ENCODE peak calls at places on chromosomes 1 and 21, in six cellular contexts. E is heart left ventricle, H is IMR-90, Z is fibroblast of lung, A is right lobe of liver, S is OCI-LY7. L is an unnamed sample.
A peak's percentile ranks its signal among the peaks of the same experiment; 100 is the strongest.

GRCh38 chr1:198498881-198499280 is 41.6 kb downstream of the ATP6V1G3 start:
- DNase-seq in E (no peak), H (peak; percentile 14), S (no peak), A (no peak), Z (peak; percentile 73), L (peak; percentile 35)

GRCh38 chr1:230147253-230148193 is 80.5 kb downstream of the GALNT2 start:
- DNase-seq in Z (no peak), A (no peak), H (no peak), S (no peak), E (no peak), L (peak; percentile 54)

GRCh38 chr21:42593007-42593814 is 60.2 kb upstream of the PDE9A start:
- DNase-seq in Z (peak; percentile 27), S (peak; percentile 80), H (peak; percentile 26), A (peak; percentile 88), E (peak; percentile 83), L (peak; percentile 64)

GRCh38 chr1:11929849-11930248 is 3.6 kb upstream of the KIAA2013 start:
- DNase-seq in E (peak; percentile 74), A (peak; percentile 89), Z (no peak), H (peak; percentile 71), S (peak; percentile 76), L (peak; percentile 56)

GRCh38 chr1:39787468-39787867 is 1.2 kb downstream of the BMP8B start:
- DNase-seq in S (no peak), Z (no peak), A (peak; percentile 41), E (no peak), H (no peak), L (no peak)

GRCh38 chr1:161068306-161069200 is 1.1 kb downstream of the ARHGAP30 start:
- DNase-seq in S (peak; percentile 84), E (peak; percentile 77), Z (no peak), H (no peak), A (peak; percentile 60), L (no peak)

GRCh38 chr1:200372095-200372884 is 37.5 kb downstream of the ZNF281 start:
- DNase-seq in S (no peak), A (no peak), E (no peak), H (peak; percentile 88), Z (peak; percentile 90), L (peak; percentile 67)

GRCh38 chr1:67978988-67979516 is 71.4 kb downstream of the DIRAS3 start:
- DNase-seq in H (peak; percentile 88), S (no peak), E (no peak), Z (peak; percentile 100), A (no peak), L (peak; percentile 41)

GRCh38 chr1:7247683-7248401 is 462.6 kb downstream of the CAMTA1 start:
- DNase-seq in E (no peak), A (no peak), Z (no peak), H (no peak), S (no peak), L (no peak)

GRCh38 chr1:116738673-116739370 is 15.4 kb upstream of the CD2 start:
- DNase-seq in E (no peak), A (no peak), H (no peak), S (peak; percentile 23), Z (no peak), L (no peak)

GRCh38 chr1:116710326-116711060 is 43.0 kb upstream of the IGSF3 start:
- DNase-seq in H (no peak), S (no peak), A (no peak), E (no peak), Z (no peak), L (peak; percentile 8)

GRCh38 chr1:193312432-193312831 is 126.0 kb upstream of the B3GALT2 start:
- DNase-seq in E (no peak), S (no peak), Z (no peak), H (no peak), A (no peak), L (no peak)

GRCh38 chr1:11355594-11356467 is 82.8 kb downstream of the UBIAD1 start:
- DNase-seq in S (no peak), Z (no peak), H (no peak), E (no peak), A (no peak), L (no peak)

GRCh38 chr1:11735854-11736745 is at the start of gene AGTRAP:
- DNase-seq in S (peak; percentile 93), Z (peak; percentile 87), E (peak; percentile 98), H (peak; percentile 87), A (peak; percentile 97), L (peak; percentile 95)

GRCh38 chr1:193156117-193156825 is 30.1 kb downstream of the B3GALT2 start:
- DNase-seq in Z (no peak), A (no peak), E (no peak), H (no peak), S (no peak), L (no peak)

GRCh38 chr1:204359131-204359473 is 627 bp downstream of the PLEKHA6 start:
- DNase-seq in H (no peak), A (no peak), E (no peak), Z (no peak), S (no peak), L (no peak)

GRCh38 chr1:48415050-48415449 is 57.0 kb downstream of the SPATA6 start:
- DNase-seq in A (no peak), S (no peak), H (no peak), Z (no peak), E (no peak), L (no peak)

GRCh38 chr1:169513208-169513607 is 27.5 kb upstream of the SLC19A2 start:
- DNase-seq in Z (no peak), A (no peak), H (no peak), S (no peak), E (no peak), L (peak; percentile 48)

GRCh38 chr1:41713557-41714327 is 205.0 kb downstream of the HIVEP3 start:
- DNase-seq in E (no peak), A (no peak), Z (peak; percentile 92), S (no peak), H (peak; percentile 92), L (peak; percentile 72)

GRCh38 chr1:212743901-212744475 is 44.3 kb upstream of the BATF3 start:
- DNase-seq in E (no peak), A (no peak), S (no peak), Z (no peak), H (no peak), L (no peak)

GRCh38 chr1:84478876-84479868 is at the start of gene RPF1:
- DNase-seq in S (peak; percentile 88), E (peak; percentile 87), H (peak; percentile 79), Z (peak; percentile 81), A (peak; percentile 76), L (peak; percentile 78)

GRCh38 chr1:182794802-182795201 is 5.2 kb downstream of the NPL start:
- DNase-seq in E (no peak), Z (no peak), S (no peak), H (no peak), A (peak; percentile 49), L (no peak)

GRCh38 chr1:30747028-30748008 is 10.3 kb downstream of the LAPTM5 start:
- DNase-seq in Z (no peak), E (no peak), A (no peak), H (no peak), S (no peak), L (no peak)

DNA sequence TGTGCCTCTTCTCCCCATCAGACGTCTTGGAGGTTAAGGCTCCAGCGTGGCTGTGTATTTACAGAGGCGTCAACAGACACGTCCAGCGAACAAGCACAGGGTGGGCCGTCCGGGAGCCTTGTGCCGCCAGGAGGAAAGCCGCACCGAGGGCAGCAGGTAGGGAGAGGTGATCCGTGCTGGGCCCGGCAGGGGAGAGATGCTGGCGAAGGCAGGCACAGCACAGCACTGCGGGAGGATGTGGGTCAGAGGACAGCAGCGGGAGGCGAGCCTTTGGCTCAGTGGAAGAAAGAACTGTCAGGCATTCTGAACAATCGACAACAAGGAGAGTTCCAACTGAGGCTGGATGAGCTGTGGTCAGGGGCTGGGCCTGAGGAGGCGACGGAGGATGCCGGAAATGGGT is 144.1 kb upstream of the TNR start:
- DNase-seq in H (no peak), A (no peak), E (no peak), Z (no peak), S (no peak), L (no peak)
- H3K4me3 ChIP-seq in H (no peak overlapping the region), A (no peak overlapping the region), E (no peak overlapping the region), Z (no peak overlapping the region), S (no peak overlapping the region), L (peak overlapping the region; percentile 40)

GRCh38 chr1:24323281-24323680 is 4.1 kb downstream of the GRHL3 start:
- DNase-seq in E (no peak), S (no peak), A (no peak), H (no peak), Z (no peak), L (no peak)
- H3K4me3 ChIP-seq in E (no peak overlapping the region), S (no peak overlapping the region), A (no peak overlapping the region), H (no peak overlapping the region), Z (no peak overlapping the region), L (no peak overlapping the region)

GRCh38 chr1:43284065-43284464 is 1.3 kb downstream of the C1orf210 start:
- DNase-seq in E (no peak), H (no peak), A (no peak), S (no peak), Z (no peak), L (no peak)

GRCh38 chr1:43286115-43286514 is 734 bp upstream of the C1orf210 start:
- DNase-seq in H (no peak), E (no peak), Z (no peak), A (no peak), S (no peak), L (no peak)

GRCh38 chr1:43284711-43285110 is 670 bp downstream of the C1orf210 start:
- DNase-seq in A (no peak), E (no peak), S (no peak), Z (no peak), H (no peak), L (no peak)

GRCh38 chr1:43286533-43286932 is 1.2 kb upstream of the C1orf210 start:
- DNase-seq in Z (no peak), A (no peak), S (no peak), H (no peak), E (no peak), L (no peak)

DNA sequence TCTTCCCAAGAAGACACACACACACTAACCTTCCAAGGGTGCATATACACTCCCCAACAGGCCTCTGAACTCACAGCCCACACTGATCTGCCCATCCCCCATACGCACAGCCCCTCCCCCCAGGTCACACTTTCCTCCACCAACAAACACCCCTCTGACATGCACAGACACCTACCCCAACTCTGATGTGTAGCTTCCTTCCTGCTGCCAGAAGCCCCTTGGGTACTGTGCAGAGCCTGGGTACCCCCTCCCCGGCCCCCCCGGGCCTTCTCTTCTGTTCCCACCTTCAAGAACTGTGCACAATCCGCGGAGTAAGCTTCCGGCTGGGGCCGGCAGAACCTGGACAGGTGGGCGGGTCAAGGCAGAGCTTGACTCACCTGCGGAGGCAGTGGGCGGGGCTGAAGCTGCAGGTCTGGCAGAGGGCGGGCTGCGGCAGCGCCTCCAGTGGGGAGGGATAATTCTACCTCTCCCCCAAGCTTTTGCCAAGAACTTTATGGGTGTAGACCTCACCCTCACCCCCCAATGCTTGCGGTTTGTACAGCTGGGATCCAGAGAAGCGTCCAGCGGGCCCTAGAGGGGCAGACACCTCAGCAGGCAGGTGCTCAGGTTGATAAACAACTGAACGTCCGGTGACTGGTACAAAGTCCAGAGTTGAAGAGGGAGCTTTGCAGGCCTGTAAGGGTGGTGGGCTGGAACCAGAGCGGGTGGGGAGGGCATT is at the start of gene C1orf210:
- DNase-seq in A (peak; percentile 65), S (no peak), Z (no peak), E (no peak), H (no peak), L (no peak)
- H3K4me3 ChIP-seq in A (peak within 1 kb of the TSS; percentile 24), S (no peak within 1 kb of the TSS), Z (no peak within 1 kb of the TSS), E (no peak within 1 kb of the TSS), H (no peak within 1 kb of the TSS), L (no peak within 1 kb of the TSS)

DNA sequence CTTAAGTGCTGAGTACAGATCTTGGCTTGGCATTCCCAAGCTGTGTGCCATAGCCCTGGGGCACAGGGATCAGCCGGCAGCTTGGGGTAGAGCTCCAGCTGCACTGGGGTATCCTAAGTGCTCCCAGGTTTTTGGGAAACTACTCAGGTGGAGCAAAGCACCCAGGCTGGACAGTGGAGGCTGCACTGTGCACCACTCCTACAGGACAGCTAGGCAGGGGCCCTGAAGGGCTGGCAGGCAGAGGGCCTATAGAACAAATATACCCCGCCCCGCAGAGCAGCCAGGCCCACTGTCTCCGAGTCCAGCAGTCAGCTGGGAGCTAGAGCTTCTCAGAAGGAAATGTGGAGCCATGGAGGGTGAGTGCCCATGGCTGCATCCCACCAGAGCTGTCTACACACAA is 691.7 kb upstream of the ADGRL2 start:
- DNase-seq in E (peak; percentile 39), A (no peak), Z (no peak), H (no peak), S (no peak), L (no peak)
- H3K4me3 ChIP-seq in E (no peak overlapping the region), A (no peak overlapping the region), Z (no peak overlapping the region), H (no peak overlapping the region), S (no peak overlapping the region), L (no peak overlapping the region)